ENCODE peak calls at places on chromosomes 16 and 17, in four cellular contexts. J is lower lobe of right lung, R is neural progenitor cell, Y is endodermal cell. W is an unnamed sample.

GRCh38 chr17:44872131-44872768 is 24.6 kb downstream of the HIGD1B start:
- DNase-seq in J (no peak), Y (no peak), R (no peak), W (no peak)

GRCh38 chr16:30948956-30949654 is at the start of gene ORAI3:
- DNase-seq in R (peak; percentile 84), J (peak; percentile 91), Y (peak; percentile 86), W (peak; percentile 73)

GRCh38 chr16:53053967-53054669 is 673 bp upstream of the CHD9 start:
- DNase-seq in R (no peak), J (peak; percentile 54), Y (no peak), W (no peak)

GRCh38 chr16:27906883-27907282 is 156.6 kb downstream of the GSG1L start:
- DNase-seq in R (no peak), Y (peak; percentile 55), J (no peak), W (no peak)

GRCh38 chr17:55190748-55191147 is 74.0 kb upstream of the HLF start:
- DNase-seq in R (no peak), J (no peak), Y (no peak), W (no peak)

GRCh38 chr17:10735251-10735650 is 5.4 kb upstream of the TMEM220 start:
- DNase-seq in Y (peak; percentile 13), R (no peak), J (no peak), W (no peak)

GRCh38 chr16:86575754-86576557 is 2.4 kb upstream of the FOXL1 start:
- DNase-seq in Y (peak; percentile 98), J (no peak), R (peak; percentile 97), W (no peak)

GRCh38 chr16:56345406-56346050 is 79.8 kb downstream of the AMFR start:
- DNase-seq in Y (no peak), R (no peak), J (peak; percentile 31), W (no peak)

GRCh38 chr17:30274887-30275286 is 16.9 kb downstream of the BLMH start:
- DNase-seq in Y (no peak), R (no peak), J (no peak), W (no peak)

GRCh38 chr16:22189473-22190168 is 16.5 kb upstream of the EEF2K start:
- DNase-seq in Y (peak; percentile 70), J (peak; percentile 60), R (no peak), W (no peak)

GRCh38 chr16:28090646-28091377 is 27.3 kb upstream of the GSG1L start:
- DNase-seq in Y (peak; percentile 93), J (no peak), R (peak; percentile 66), W (no peak)

GRCh38 chr16:68265078-68265925 is 976 bp downstream of the SLC7A6 start:
- DNase-seq in Y (peak; percentile 77), R (peak; percentile 50), J (peak; percentile 79), W (no peak)

GRCh38 chr17:30372755-30373154 is 6.0 kb upstream of the CPD start:
- DNase-seq in Y (no peak), J (no peak), R (no peak), W (no peak)

GRCh38 chr17:73309727-73310555 is 1.9 kb downstream of the CDC42EP4 start:
- DNase-seq in R (peak; percentile 84), J (no peak), Y (peak; percentile 81), W (no peak)

GRCh38 chr17:76566613-76566943 is 19.1 kb downstream of the ST6GALNAC2 start:
- DNase-seq in J (no peak), Y (no peak), R (no peak), W (no peak)

GRCh38 chr16:55711959-55712876 is 56.4 kb downstream of the SLC6A2 start:
- DNase-seq in R (peak; percentile 88), J (peak; percentile 66), Y (peak; percentile 89), W (peak; percentile 10)

GRCh38 chr17:11996722-11997146 is 541 bp downstream of the ZNF18 start:
- DNase-seq in R (no peak), Y (no peak), J (no peak), W (peak; percentile 73)

GRCh38 chr17:73156166-73156840 is 8.5 kb upstream of the SSTR2 start:
- DNase-seq in R (peak; percentile 84), Y (peak; percentile 96), J (peak; percentile 75), W (peak; percentile 39)

GRCh38 chr16:66364959-66365306 is 1.6 kb upstream of the CDH5 start:
- DNase-seq in R (no peak), Y (no peak), J (no peak), W (no peak)

GRCh38 chr16:12079411-12079965 is 103.0 kb downstream of the SNX29 start:
- DNase-seq in R (no peak), Y (no peak), J (peak; percentile 30), W (no peak)
- H3K27ac ChIP-seq in R (no peak overlapping the region), Y (no peak overlapping the region), J (peak overlapping the region; percentile 61), W (no peak overlapping the region)

DNA sequence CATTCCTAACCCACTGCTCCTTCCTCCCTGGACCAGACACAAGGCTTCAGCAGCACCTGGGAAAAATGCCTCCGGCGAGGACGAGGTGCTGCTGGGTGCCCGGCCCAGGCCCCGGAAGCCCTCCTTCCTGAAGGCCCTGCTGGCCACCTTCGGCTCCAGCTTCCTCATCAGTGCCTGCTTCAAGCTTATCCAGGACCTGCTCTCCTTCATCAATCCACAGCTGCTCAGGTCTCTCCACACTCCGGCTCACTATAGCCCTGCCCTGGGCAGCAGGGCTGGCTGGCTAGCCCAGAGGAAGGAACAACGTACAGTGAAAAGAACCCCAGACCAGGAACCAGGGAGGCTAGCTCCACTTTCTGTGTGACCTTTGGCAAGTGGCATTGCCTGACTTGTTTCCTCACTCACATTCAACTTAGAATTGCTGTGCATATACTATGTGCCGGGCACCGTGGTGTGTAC is 26.2 kb downstream of the ABCC3 start:
- DNase-seq in J (no peak), R (no peak), Y (no peak), W (no peak)
- H3K27ac ChIP-seq in J (peak overlapping the region; percentile 65), R (no peak overlapping the region), Y (no peak overlapping the region), W (no peak overlapping the region)

DNA sequence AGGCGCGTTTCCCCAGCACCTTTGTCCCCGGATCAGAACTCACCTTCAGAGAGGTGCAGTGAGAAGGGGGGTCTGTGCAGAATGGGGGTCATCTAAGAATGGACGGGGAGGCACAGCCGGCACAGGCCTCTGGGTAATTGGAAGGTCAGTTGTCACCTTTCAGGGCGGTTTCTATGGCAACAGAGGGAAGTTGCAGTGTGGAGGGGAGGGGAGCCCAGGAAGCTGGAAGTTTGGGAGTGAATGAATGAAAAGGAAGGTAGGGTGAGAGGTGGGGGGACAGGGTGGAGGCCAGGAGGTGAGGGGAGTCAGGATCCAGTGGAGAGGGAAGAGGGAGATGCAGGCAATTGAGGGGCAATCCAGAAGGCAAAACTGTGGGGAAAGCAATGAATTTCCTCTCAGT is 12.4 kb upstream of the KCNG4 start:
- DNase-seq in J (no peak), Y (no peak), R (peak; percentile 35), W (no peak)
- H3K27ac ChIP-seq in J (no peak overlapping the region), Y (no peak overlapping the region), R (no peak overlapping the region), W (no peak overlapping the region)

DNA sequence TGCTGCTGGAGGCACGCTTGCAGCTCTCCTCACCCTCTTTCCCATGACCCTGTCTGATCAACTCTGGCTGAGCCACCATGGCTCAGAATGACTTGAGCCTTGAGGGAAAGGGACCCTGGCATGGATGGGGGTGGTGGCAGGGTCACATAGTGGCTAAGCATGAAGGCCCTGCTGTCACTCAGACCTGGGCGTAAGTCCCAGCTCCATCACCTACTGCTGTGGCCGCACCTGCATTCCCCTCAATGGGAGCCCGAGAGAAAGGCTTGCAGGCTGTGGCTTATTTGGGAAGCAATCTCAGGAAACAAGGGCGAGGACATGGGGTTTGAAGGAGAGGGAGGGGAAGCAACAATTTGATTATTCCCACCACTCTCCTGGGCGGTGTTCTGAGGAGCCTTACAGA is 17.7 kb upstream of the RAP1GAP2 start:
- DNase-seq in R (no peak), Y (no peak), J (no peak), W (no peak)
- H3K27ac ChIP-seq in R (no peak overlapping the region), Y (no peak overlapping the region), J (no peak overlapping the region), W (no peak overlapping the region)

GRCh38 chr17:31677036-31677435 is 182.0 kb downstream of the COPRS start:
- DNase-seq in Y (no peak), R (no peak), J (no peak), W (no peak)

GRCh38 chr17:31674717-31675349 is 184.2 kb downstream of the COPRS start:
- DNase-seq in Y (peak; percentile 26), R (no peak), J (no peak), W (no peak)

GRCh38 chr17:31672161-31672819 is 186.8 kb downstream of the COPRS start:
- DNase-seq in J (no peak), R (no peak), Y (peak; percentile 41), W (no peak)

GRCh38 chr17:31673076-31673475 is 186.0 kb downstream of the COPRS start:
- DNase-seq in J (no peak), R (no peak), Y (peak; percentile 24), W (no peak)

GRCh38 chr17:31674305-31674704 is 184.7 kb downstream of the COPRS start:
- DNase-seq in J (no peak), R (no peak), Y (peak; percentile 29), W (no peak)
- H3K27ac ChIP-seq in J (no peak overlapping the region), R (no peak overlapping the region), Y (no peak overlapping the region), W (no peak overlapping the region)

GRCh38 chr17:4623249-4623648 is 18.2 kb downstream of the ALOX15 start:
- DNase-seq in R (no peak), J (no peak), Y (no peak), W (no peak)
- H3K27ac ChIP-seq in R (no peak overlapping the region), J (no peak overlapping the region), Y (no peak overlapping the region), W (no peak overlapping the region)

GRCh38 chr16:2046889-2047329 is 725 bp downstream of the NTHL1 start:
- DNase-seq in Y (no peak), R (peak; percentile 34), J (no peak), W (no peak)
- H3K27ac ChIP-seq in Y (no peak overlapping the region), R (no peak overlapping the region), J (peak overlapping the region; percentile 82), W (peak overlapping the region; percentile 55)

W was measured in substantia nigra.